ENCODE peak calls at places on chromosome 16, in seven cellular contexts. H is PC-3, B is OCI-LY7, C is IMR-90, L is hepatocyte, J is H1, R is neuronal stem cell. U is an unnamed sample.

GRCh38 chr16:83315271-83315670 is 492.5 kb upstream of the HSBP1 start:
- DNase-seq in R (no peak), L (no peak), H (no peak), B (no peak), J (no peak), C (peak; percentile 42), U (no peak)

GRCh38 chr16:70454221-70455034 is at the start of gene FCSK:
- DNase-seq in C (peak; percentile 60), J (peak; percentile 89), L (peak; percentile 86), R (peak; percentile 84), B (peak; percentile 90), H (peak; percentile 45), U (no peak)

GRCh38 chr16:81602377-81602776 is 157.8 kb downstream of the CMIP start:
- DNase-seq in C (no peak), L (no peak), J (no peak), R (no peak), H (no peak), B (no peak), U (no peak)

GRCh38 chr16:71672125-71672524 is 46.1 kb downstream of the MARVELD3 start:
- DNase-seq in C (no peak), R (no peak), L (no peak), B (no peak), J (no peak), H (no peak), U (no peak)

GRCh38 chr16:84198401-84198800 is 7.4 kb downstream of the ADAD2 start:
- DNase-seq in J (no peak), L (no peak), H (peak; percentile 30), B (no peak), C (peak; percentile 59), R (no peak), U (no peak)

GRCh38 chr16:1903845-1904820 is 14.1 kb downstream of the HS3ST6 start:
- DNase-seq in R (no peak), H (no peak), C (no peak), J (no peak), L (no peak), B (no peak), U (no peak)

GRCh38 chr16:55944377-55944802 is 69.2 kb upstream of the CES5A start:
- DNase-seq in H (peak; percentile 59), C (peak; percentile 55), J (peak; percentile 89), L (peak; percentile 82), R (peak; percentile 81), B (peak; percentile 39), U (peak; percentile 9)

GRCh38 chr16:67750466-67750865 is 31.4 kb upstream of the GFOD2 start:
- DNase-seq in R (no peak), L (no peak), C (no peak), H (no peak), J (no peak), B (peak; percentile 35), U (no peak)

GRCh38 chr16:716250-716607 is 1.3 kb downstream of the METRN start:
- DNase-seq in R (peak; percentile 84), H (no peak), J (no peak), L (no peak), C (no peak), B (no peak), U (no peak)

GRCh38 chr16:29820730-29821662 is 734 bp downstream of the MVP start:
- DNase-seq in B (no peak), J (no peak), H (peak; percentile 27), L (no peak), C (no peak), R (no peak), U (no peak)

GRCh38 chr16:13245713-13246377 is 344.4 kb downstream of the SHISA9 start:
- DNase-seq in B (no peak), H (no peak), J (no peak), C (no peak), L (peak; percentile 41), R (no peak), U (no peak)

GRCh38 chr16:87657621-87658192 is 55.4 kb downstream of the JPH3 start:
- DNase-seq in H (peak; percentile 42), C (no peak), R (no peak), B (peak; percentile 69), L (no peak), J (peak; percentile 70), U (no peak)

GRCh38 chr16:81480856-81481821 is 36.5 kb downstream of the CMIP start:
- DNase-seq in B (peak; percentile 91), H (no peak), R (no peak), J (no peak), C (peak; percentile 22), L (peak; percentile 61), U (no peak)

GRCh38 chr16:85170066-85171003 is 58.1 kb upstream of the CIBAR2 start:
- DNase-seq in J (no peak), L (no peak), R (no peak), C (no peak), H (no peak), B (no peak), U (no peak)

GRCh38 chr16:10966129-10966528 is 21.8 kb downstream of the CLEC16A start:
- DNase-seq in L (no peak), J (no peak), R (no peak), H (no peak), B (no peak), C (no peak), U (no peak)

GRCh38 chr16:67993207-67994036 is 5.9 kb downstream of the DPEP2 start:
- DNase-seq in J (peak; percentile 93), C (peak; percentile 47), H (peak; percentile 66), L (peak; percentile 87), B (peak; percentile 88), R (peak; percentile 65), U (no peak)

GRCh38 chr16:65336169-65336568 is 214.3 kb upstream of the CDH11 start:
- DNase-seq in C (peak; percentile 77), J (no peak), B (no peak), H (peak; percentile 74), L (no peak), R (no peak), U (peak; percentile 48)
- H2AFZ ChIP-seq in C (peak overlapping the region; percentile 57), J (no peak overlapping the region), B (no peak overlapping the region), H (peak overlapping the region; percentile 48), L (no peak overlapping the region), R (no peak overlapping the region), U (peak overlapping the region; percentile 64)

DNA sequence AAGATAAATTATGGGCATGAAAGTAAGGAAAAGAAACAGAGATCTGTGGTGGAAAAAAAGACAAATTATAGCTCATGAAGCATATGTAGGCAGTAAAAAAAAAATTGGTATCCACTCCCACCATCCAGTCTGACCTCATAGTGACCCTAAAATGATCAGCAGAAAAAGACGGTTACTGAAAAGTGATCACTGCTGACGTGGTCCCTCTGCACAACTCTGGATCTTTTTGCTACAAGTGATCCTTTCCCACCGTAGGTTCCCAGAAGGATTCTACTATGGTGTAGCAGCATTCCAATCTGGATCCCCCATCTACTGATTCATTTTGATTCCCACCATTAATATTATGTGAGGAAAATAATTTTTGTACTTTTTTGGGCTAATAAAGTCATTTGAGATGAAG is 10.9 kb upstream of the CHST6 start:
- DNase-seq in B (no peak), L (no peak), C (no peak), H (no peak), J (no peak), R (no peak), U (no peak)
- H2AFZ ChIP-seq in B (no peak overlapping the region), L (no peak overlapping the region), C (no peak overlapping the region), H (no peak overlapping the region), J (no peak overlapping the region), R (peak overlapping the region; percentile 26), U (peak overlapping the region; percentile 29)

GRCh38 chr16:73065617-73066313 is 17.8 kb upstream of the ZFHX3 start:
- DNase-seq in H (no peak), R (peak; percentile 21), L (no peak), B (no peak), C (no peak), J (peak; percentile 60), U (no peak)
- H2AFZ ChIP-seq in H (no peak overlapping the region), R (peak overlapping the region; percentile 39), L (no peak overlapping the region), B (no peak overlapping the region), C (no peak overlapping the region), J (no peak overlapping the region), U (no peak overlapping the region)

GRCh38 chr16:47059991-47060390 is 83.8 kb downstream of the NETO2 start:
- DNase-seq in R (no peak), B (no peak), L (no peak), H (no peak), J (no peak), C (no peak), U (no peak)

GRCh38 chr16:47060596-47060995 is 83.1 kb downstream of the NETO2 start:
- DNase-seq in C (no peak), B (no peak), R (no peak), L (no peak), H (no peak), J (no peak), U (no peak)

GRCh38 chr16:47063011-47063724 is 80.6 kb downstream of the NETO2 start:
- DNase-seq in L (no peak), B (no peak), C (no peak), H (no peak), R (no peak), J (no peak), U (no peak)

GRCh38 chr16:47058295-47059086 is 85.0 kb upstream of the DNAJA2 start:
- DNase-seq in B (no peak), L (peak; percentile 28), H (no peak), J (no peak), R (no peak), C (no peak), U (no peak)

GRCh38 chr16:47061204-47061603 is 82.5 kb downstream of the NETO2 start:
- DNase-seq in R (no peak), H (no peak), B (no peak), L (no peak), C (no peak), J (no peak), U (no peak)
- H2AFZ ChIP-seq in R (no peak overlapping the region), H (no peak overlapping the region), B (no peak overlapping the region), L (no peak overlapping the region), C (peak overlapping the region; percentile 58), J (peak overlapping the region; percentile 10), U (no peak overlapping the region)

GRCh38 chr16:25081702-25082101 is 29.8 kb upstream of the LCMT1 start:
- DNase-seq in L (no peak), R (no peak), H (no peak), B (no peak), J (no peak), C (no peak), U (no peak)
- H2AFZ ChIP-seq in L (no peak overlapping the region), R (no peak overlapping the region), H (no peak overlapping the region), B (no peak overlapping the region), J (no peak overlapping the region), C (no peak overlapping the region), U (no peak overlapping the region)

GRCh38 chr16:2926660-2927646 is 15.2 kb downstream of the FLYWCH1 start:
- DNase-seq in R (peak; percentile 87), L (peak; percentile 92), H (peak; percentile 90), B (peak; percentile 86), J (peak; percentile 93), C (peak; percentile 80), U (no peak)
- H2AFZ ChIP-seq in R (peak overlapping the region; percentile 71), L (no peak overlapping the region), H (peak overlapping the region; percentile 68), B (no peak overlapping the region), J (no peak overlapping the region), C (peak overlapping the region; percentile 86), U (peak overlapping the region; percentile 49)

U was measured in keratinocyte.